ENCODE peak calls at places on chromosomes 3 and 15, in five cellular contexts. A is CD8-positive, alpha-beta T cell; R is testis; G is effector memory CD4-positive, alpha-beta T cell; J is mammary epithelial cell. H is an unnamed sample.

GRCh38 chr15:89167267-89168176 is 53.9 kb downstream of the RLBP1 start:
- DNase-seq in J (peak; percentile 90), A (no peak), G (no peak), R (no peak), H (no peak)

GRCh38 chr3:65714138-65714537 is 324.6 kb downstream of the MAGI1 start:
- DNase-seq in J (no peak), G (no peak), R (peak; percentile 62), A (no peak), H (peak; percentile 16)

GRCh38 chr3:77102916-77103769 is 63.2 kb downstream of the ROBO2 start:
- DNase-seq in J (no peak), R (no peak), G (no peak), A (no peak), H (no peak)

GRCh38 chr15:35117508-35118280 is 32.6 kb upstream of the NANOGP8 start:
- DNase-seq in J (no peak), A (no peak), R (no peak), G (no peak), H (no peak)

GRCh38 chr3:126999383-126999782 is 16.5 kb downstream of the PLXNA1 start:
- DNase-seq in A (no peak), R (peak; percentile 63), J (no peak), G (no peak), H (no peak)

GRCh38 chr15:93210995-93211394 is 122.0 kb upstream of the RGMA start:
- DNase-seq in A (no peak), R (no peak), J (peak; percentile 3), G (no peak), H (no peak)

GRCh38 chr15:88219623-88220022 is 36.9 kb downstream of the NTRK3 start:
- DNase-seq in A (no peak), R (no peak), G (no peak), J (no peak), H (no peak)

GRCh38 chr15:44194397-44195150 is 497 bp downstream of the FRMD5 start:
- DNase-seq in A (peak; percentile 14), G (no peak), J (peak; percentile 76), R (peak; percentile 28), H (peak; percentile 18)

GRCh38 chr15:39194431-39194830 is 386.4 kb upstream of the THBS1 start:
- DNase-seq in G (no peak), J (no peak), R (no peak), A (no peak), H (no peak)

GRCh38 chr15:41941644-41942415 is 30.5 kb downstream of the EHD4 start:
- DNase-seq in R (no peak), J (no peak), A (no peak), G (no peak), H (no peak)

GRCh38 chr3:30675774-30676173 is 69.4 kb downstream of the TGFBR2 start:
- DNase-seq in J (no peak), G (no peak), R (no peak), A (no peak), H (no peak)

GRCh38 chr3:172023915-172024314 is 15.5 kb upstream of the FNDC3B start:
- DNase-seq in J (no peak), A (no peak), R (no peak), G (no peak), H (no peak)

GRCh38 chr3:41045491-41045890 is 153.8 kb upstream of the CTNNB1 start:
- DNase-seq in A (no peak), J (no peak), G (no peak), R (no peak), H (no peak)

GRCh38 chr15:70200511-70200991 is 102.8 kb upstream of the TLE3 start:
- DNase-seq in A (no peak), G (no peak), J (no peak), R (no peak), H (no peak)

GRCh38 chr15:34679326-34679725 is 75.5 kb downstream of the GJD2 start:
- DNase-seq in R (no peak), A (no peak), J (no peak), G (no peak), H (no peak)

GRCh38 chr3:115975353-115975752 is 352.0 kb downstream of the GAP43 start:
- DNase-seq in J (peak; percentile 51), G (no peak), R (no peak), A (no peak), H (no peak)

GRCh38 chr3:117752984-117753717 is 1043.6 kb downstream of the TUSC7 start:
- DNase-seq in R (no peak), G (no peak), J (no peak), A (no peak), H (no peak)

GRCh38 chr3:110296885-110297284 is 774.7 kb upstream of the NECTIN3 start:
- DNase-seq in A (no peak), R (no peak), G (no peak), J (no peak), H (no peak)

GRCh38 chr3:122183521-122183892 is at the start of gene CASR:
- DNase-seq in R (peak; percentile 28), J (peak; percentile 5), A (no peak), G (no peak), H (no peak)

GRCh38 chr15:90315276-90315982 is 36.7 kb upstream of the ZNF774 start:
- DNase-seq in J (peak; percentile 48), A (no peak), R (peak; percentile 72), G (no peak), H (peak; percentile 68)

GRCh38 chr15:42494998-42495360 is 455 bp upstream of the SNAP23 start:
- DNase-seq in A (peak; percentile 35), J (peak; percentile 64), R (peak; percentile 76), G (no peak), H (no peak)

GRCh38 chr3:126267169-126267975 is 87.0 kb upstream of the ALDH1L1 start:
- DNase-seq in A (no peak), G (no peak), R (peak; percentile 91), J (peak; percentile 72), H (peak; percentile 81)

GRCh38 chr15:100350434-100351226 is 8.9 kb upstream of the ADAMTS17 start:
- DNase-seq in J (peak; percentile 78), A (no peak), R (no peak), G (no peak), H (no peak)
- H3K4me3 ChIP-seq in J (peak overlapping the region; percentile 13), A (peak overlapping the region; percentile 88), R (peak overlapping the region; percentile 81), G (no peak overlapping the region), H (peak overlapping the region; percentile 87)

GRCh38 chr3:39961404-39961693 is 151.9 kb downstream of the MYRIP start:
- DNase-seq in G (no peak), A (no peak), J (no peak), R (no peak), H (no peak)
- H3K27ac ChIP-seq in G (no peak overlapping the region), A (no peak overlapping the region), J (no peak overlapping the region), R (peak overlapping the region; percentile 56), H (peak overlapping the region; percentile 83)

DNA sequence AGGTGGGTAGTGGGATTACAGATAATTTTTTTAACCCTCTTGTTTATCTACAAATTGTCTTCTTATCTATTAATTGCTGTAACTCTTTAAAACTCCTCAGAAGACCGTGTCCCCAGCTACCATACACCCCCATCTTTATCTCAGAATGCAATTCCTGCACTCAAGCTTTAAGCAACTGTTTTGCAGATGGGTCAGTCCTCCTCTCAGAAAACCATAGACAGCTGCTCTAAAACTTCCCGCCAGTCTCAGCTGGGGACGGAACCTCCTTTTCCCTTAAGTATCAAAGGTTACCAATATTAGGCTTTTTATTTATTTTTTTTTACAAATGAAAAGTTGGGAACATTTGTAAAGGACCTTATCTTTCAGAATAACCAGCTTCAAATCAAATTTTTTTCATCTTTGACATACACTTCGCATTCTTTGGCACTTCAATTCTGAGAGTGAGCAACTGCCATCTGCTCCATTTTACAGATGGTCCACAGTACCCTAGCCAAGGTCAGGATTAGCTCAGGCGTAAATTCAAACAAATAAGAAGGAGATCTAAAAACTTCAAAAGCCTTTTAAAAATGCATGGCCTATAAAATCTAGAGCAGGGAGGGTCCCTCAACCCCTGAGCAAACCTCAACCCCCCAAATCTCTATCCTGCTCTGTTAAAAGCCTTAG is 1.2 kb downstream of the GATM start:
- DNase-seq in J (no peak), G (no peak), A (no peak), R (no peak), H (no peak)
- H3K4me3 ChIP-seq in J (peak overlapping the region; percentile 48), G (peak overlapping the region; percentile 57), A (peak overlapping the region; percentile 79), R (peak overlapping the region; percentile 78), H (peak overlapping the region; percentile 80)

GRCh38 chr3:23075478-23075877 is 127.6 kb upstream of the UBE2E2 start:
- DNase-seq in G (no peak), A (no peak), R (no peak), J (no peak), H (no peak)
- H3K27ac ChIP-seq in G (no peak overlapping the region), A (no peak overlapping the region), R (no peak overlapping the region), J (no peak overlapping the region), H (no peak overlapping the region)

GRCh38 chr3:49133226-49133951 is 539 bp upstream of the LAMB2 start:
- DNase-seq in J (peak; percentile 84), R (peak; percentile 93), G (no peak), A (no peak), H (peak; percentile 90)

GRCh38 chr3:49132437-49133225 is at the start of gene LAMB2:
- DNase-seq in A (no peak), R (peak; percentile 92), G (no peak), J (peak; percentile 76), H (peak; percentile 84)

GRCh38 chr3:49132073-49132436 is 795 bp downstream of the LAMB2 start:
- DNase-seq in R (no peak), G (no peak), A (no peak), J (no peak), H (no peak)

GRCh38 chr3:49131040-49131439 is 1.8 kb downstream of the LAMB2 start:
- DNase-seq in R (no peak), G (no peak), J (no peak), A (no peak), H (no peak)

DNA sequence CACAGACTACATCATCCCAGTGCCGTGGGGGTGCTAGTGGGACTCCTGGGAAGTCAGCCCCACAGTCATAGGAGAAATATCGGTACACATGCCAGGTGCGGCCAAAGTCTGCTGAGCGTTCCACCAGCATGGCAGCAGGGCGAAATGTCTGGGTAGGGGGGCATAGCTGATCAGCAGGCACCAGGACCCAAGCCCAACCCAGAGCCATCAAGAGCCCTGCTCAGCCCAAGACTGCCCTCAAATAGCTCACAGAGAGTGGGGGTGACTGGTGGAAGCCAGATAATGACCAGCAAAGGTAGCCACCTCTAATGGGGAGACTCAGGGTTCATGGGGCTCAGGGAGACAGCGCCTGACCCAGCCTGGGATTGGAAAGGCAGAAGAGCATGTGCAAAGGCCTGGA is 1.3 kb downstream of the LAMB2 start:
- DNase-seq in A (no peak), R (no peak), G (no peak), J (no peak), H (no peak)
- H3K4me3 ChIP-seq in A (no peak overlapping the region), R (peak overlapping the region; percentile 81), G (no peak overlapping the region), J (peak overlapping the region; percentile 74), H (peak overlapping the region; percentile 93)

GRCh38 chr15:62135532-62136134 is 29.5 kb downstream of the C2CD4B start:
- DNase-seq in A (no peak), R (peak; percentile 52), J (peak; percentile 52), G (no peak), H (no peak)
- H3K27ac ChIP-seq in A (no peak overlapping the region), R (no peak overlapping the region), J (no peak overlapping the region), G (no peak overlapping the region), H (no peak overlapping the region)

DNA sequence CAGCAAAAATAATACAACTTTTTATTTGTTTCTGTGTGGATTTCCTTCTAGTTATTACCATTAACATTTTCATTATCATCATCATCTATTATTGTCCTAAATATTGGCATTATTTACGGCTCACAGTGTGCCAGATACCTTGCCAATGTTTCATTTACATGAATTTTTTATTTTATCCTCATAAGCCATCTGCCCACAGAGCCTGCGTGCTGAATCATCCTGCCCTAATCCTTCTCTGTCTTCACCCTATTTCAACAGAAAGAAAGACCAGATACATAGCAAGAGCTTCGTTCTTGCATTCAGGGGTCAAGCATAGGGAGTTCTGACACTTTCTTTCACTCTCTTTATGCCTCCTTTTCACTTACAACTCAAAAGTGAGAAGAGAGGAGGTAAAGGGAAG is 82.0 kb downstream of the KCNMB2 start:
- DNase-seq in R (no peak), J (peak; percentile 5), G (no peak), A (no peak), H (no peak)
- H3K4me3 ChIP-seq in R (no peak overlapping the region), J (no peak overlapping the region), G (no peak overlapping the region), A (no peak overlapping the region), H (peak overlapping the region; percentile 54)